ENCODE peak calls at places on chromosomes 5 and 9, in eight cellular contexts. X, F, N, V, W, Y, M and L are unnamed samples.

GRCh38 chr5:10860645-10861455 is 99.8 kb upstream of the DAP start:
- DNase-seq in X (no peak), F (no peak), N (no peak), V (no peak), W (no peak), Y (no peak), M (no peak), L (no peak)

GRCh38 chr9:133119039-133119438 is 2.0 kb downstream of the RALGDS start:
- DNase-seq in X (no peak), F (no peak), N (no peak), V (no peak), W (no peak), Y (no peak), M (no peak), L (no peak)

GRCh38 chr5:533243-534005 is 9.2 kb upstream of the SLC9A3 start:
- DNase-seq in X (no peak), F (peak), N (no peak), V (no peak), W (no peak), Y (no peak), M (no peak), L (no peak)

GRCh38 chr5:80763873-80764647 is 109.3 kb upstream of the DHFR start:
- DNase-seq in X (no peak), F (no peak), N (no peak), V (no peak), W (no peak), Y (no peak), M (no peak), L (no peak)

GRCh38 chr5:138969323-138970013 is 94.3 kb upstream of the LRRTM2 start:
- DNase-seq in X (no peak), F (no peak), N (no peak), V (no peak), W (peak), Y (no peak), M (no peak), L (no peak)

GRCh38 chr5:176573564-176574296 is 24.6 kb downstream of the CDHR2 start:
- DNase-seq in X (peak), F (peak), N (peak), V (no peak), W (no peak), Y (peak), M (peak), L (no peak)

GRCh38 chr9:136881691-136882108 is 4.6 kb upstream of the TRAF2 start:
- DNase-seq in X (no peak), F (no peak), N (no peak), V (no peak), W (no peak), Y (no peak), M (peak), L (peak)

GRCh38 chr9:112784020-112784788 is 33.6 kb downstream of the SNX30 start:
- DNase-seq in X (no peak), F (no peak), N (no peak), V (no peak), W (peak), Y (peak), M (no peak), L (no peak)

GRCh38 chr5:58259685-58260152 is 200.2 kb downstream of the PLK2 start:
- DNase-seq in X (no peak), F (no peak), N (peak), V (peak), W (no peak), Y (no peak), M (no peak), L (no peak)